ENCODE peak calls at places on chromosomes 7 and 10, in five cellular contexts. O is PC-9, X is HepG2, R is endothelial cell of umbilical vein, H is mesendoderm. I is an unnamed sample.

GRCh38 chr10:14163374-14164125 is 167.2 kb downstream of the FRMD4A start:
- DNase-seq in H (no peak), X (no peak), R (peak), O (no peak), I (no peak)

GRCh38 chr10:68594405-68594804 is 34.3 kb downstream of the TET1 start:
- DNase-seq in R (no peak), X (no peak), O (peak), H (no peak), I (peak)

GRCh38 chr7:49324707-49325106 is 400.4 kb downstream of the CDC14C start:
- DNase-seq in R (no peak), H (peak), O (no peak), X (no peak), I (no peak)

GRCh38 chr10:77702166-77702565 is 64.6 kb upstream of the KCNMA1 start:
- DNase-seq in R (peak), H (no peak), O (no peak), X (no peak), I (peak)

GRCh38 chr7:51045319-51046102 is 262.8 kb upstream of the GRB10 start:
- DNase-seq in R (no peak), H (no peak), X (peak), O (peak), I (peak)

GRCh38 chr7:121343302-121343701 is 14.5 kb downstream of the WNT16 start:
- DNase-seq in R (no peak), O (no peak), H (no peak), X (no peak), I (no peak)

GRCh38 chr10:80443531-80443974 is 10.6 kb upstream of the TSPAN14 start:
- DNase-seq in O (no peak), R (peak), X (peak), H (peak), I (peak)

GRCh38 chr7:44383566-44383965 is 58.2 kb upstream of the CAMK2B start:
- DNase-seq in X (no peak), H (no peak), O (peak), R (peak), I (peak)

GRCh38 chr10:24383681-24384106 is 174.8 kb downstream of the KIAA1217 start:
- DNase-seq in R (peak), H (peak), X (peak), O (peak), I (peak)

GRCh38 chr10:84613336-84614021 is 285.1 kb downstream of the CCSER2 start:
- DNase-seq in X (peak), O (no peak), R (no peak), H (peak), I (no peak)

GRCh38 chr10:118763202-118763988 is 8.6 kb upstream of the CACUL1 start:
- DNase-seq in X (no peak), H (no peak), O (peak), R (no peak), I (no peak)

DNA sequence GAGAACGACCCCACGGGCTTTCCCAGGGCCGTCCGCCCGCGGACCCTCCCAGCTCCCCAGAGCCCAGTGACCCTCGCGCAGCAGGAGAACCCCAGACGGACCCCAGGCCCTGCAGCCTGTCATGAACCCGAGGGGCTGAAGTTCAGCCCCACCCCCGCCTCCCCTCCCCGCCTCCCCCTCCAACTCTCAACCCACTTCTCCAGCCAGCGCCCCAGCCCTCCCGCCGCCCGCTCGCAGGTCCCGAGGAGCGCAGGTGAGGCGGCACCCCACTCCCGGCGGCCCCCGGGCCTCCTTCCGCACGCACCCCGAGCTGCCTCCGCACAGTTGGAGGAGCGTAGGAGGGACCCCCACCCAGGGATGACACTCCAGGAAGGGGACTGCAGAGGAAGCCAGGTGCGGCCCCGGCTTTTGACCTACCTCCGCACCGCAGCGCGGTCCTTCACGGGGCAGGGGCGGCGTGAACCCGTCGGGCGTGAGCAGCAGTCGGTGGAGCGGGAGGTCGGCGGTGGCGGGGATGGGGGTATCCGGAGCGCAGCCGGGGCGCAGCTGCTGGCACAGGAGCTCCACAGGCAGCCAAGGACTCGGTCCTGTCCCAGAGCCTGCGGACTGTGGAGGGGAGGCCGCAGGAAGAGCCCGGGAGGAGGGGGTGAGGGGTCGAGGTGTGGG is at the start of gene TMEM176A:
- DNase-seq in O (no peak), H (no peak), R (no peak), X (no peak), I (no peak)
- H3K4me2 ChIP-seq in O (no peak), H (peak), R (no peak), X (no peak), I (no peak)

GRCh38 chr10:34489436-34489835 is 325.7 kb downstream of the PARD3 start:
- DNase-seq in H (no peak), X (no peak), R (no peak), O (no peak), I (no peak)
- H3K4me2 ChIP-seq in H (no peak), X (no peak), R (no peak), O (no peak), I (no peak)

DNA sequence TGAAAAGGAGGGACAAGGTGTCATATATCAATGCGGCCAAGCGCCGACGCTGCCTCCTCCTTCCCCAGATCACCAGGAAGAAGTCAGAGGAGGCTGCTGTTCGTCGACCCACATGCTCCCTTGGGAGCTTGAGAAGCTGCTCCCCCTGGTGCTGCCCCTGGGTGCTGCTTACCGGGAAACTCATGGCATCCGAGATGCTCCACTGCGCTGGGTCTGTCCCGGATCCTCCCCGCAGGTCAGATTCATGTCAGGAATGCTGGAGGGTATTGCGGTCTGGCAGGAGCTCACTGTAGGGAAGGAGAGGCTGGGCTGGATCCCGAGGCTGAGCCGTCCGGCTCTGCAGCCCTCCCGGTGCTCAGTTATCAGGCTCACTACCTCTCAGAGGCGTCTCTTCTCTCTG is 123.7 kb upstream of the FAM20C start:
- DNase-seq in X (no peak), R (no peak), O (peak), H (peak), I (peak)
- H3K4me2 ChIP-seq in X (no peak), R (no peak), O (no peak), H (no peak), I (peak)

GRCh38 chr10:1733720-1734119 is 3.6 kb downstream of the ADARB2 start:
- DNase-seq in H (no peak), X (no peak), O (no peak), R (no peak), I (no peak)
- H3K4me2 ChIP-seq in H (no peak), X (no peak), O (no peak), R (no peak), I (no peak)

I was measured in osteoblast.